ENCODE peak calls at places on chromosomes 4 and X, in seven cellular contexts. One of them, this sample, is unnamed.

GRCh38 chrX:53261573-53261972 is 19.8 kb downstream of the IQSEC2 start:
- DNase-seq in mammary epithelial cell: no peak
- DNase-seq in GM23248: no peak
- DNase-seq in keratinocyte: no peak
- DNase-seq in PC-3: no peak
- DNase-seq in fibroblast of lung: no peak
- DNase-seq in PC-9: no peak
- DNase-seq in this sample: no peak

GRCh38 chrX:147898951-147899350 is 12.8 kb upstream of the FMR1 start:
- DNase-seq in mammary epithelial cell: no peak
- DNase-seq in GM23248: no peak
- DNase-seq in keratinocyte: no peak
- DNase-seq in PC-3: no peak
- DNase-seq in fibroblast of lung: no peak
- DNase-seq in PC-9: no peak
- DNase-seq in this sample: no peak

GRCh38 chr4:127311924-127312323 is 320.8 kb upstream of the INTU start:
- DNase-seq in mammary epithelial cell: no peak
- DNase-seq in GM23248: no peak
- DNase-seq in keratinocyte: no peak
- DNase-seq in PC-3: no peak
- DNase-seq in fibroblast of lung: no peak
- DNase-seq in PC-9: no peak
- DNase-seq in this sample: no peak

GRCh38 chrX:102339312-102340298 is 92.6 kb downstream of the NXF2 start:
- DNase-seq in mammary epithelial cell: no peak
- DNase-seq in GM23248: peak; percentile 4
- DNase-seq in keratinocyte: no peak
- DNase-seq in PC-3: no peak
- DNase-seq in fibroblast of lung: no peak
- DNase-seq in PC-9: no peak
- DNase-seq in this sample: no peak

GRCh38 chr4:176187610-176188009 is 7.8 kb downstream of the SPATA4 start:
- DNase-seq in mammary epithelial cell: peak; percentile 60
- DNase-seq in GM23248: peak; percentile 74
- DNase-seq in keratinocyte: no peak
- DNase-seq in PC-3: peak; percentile 17
- DNase-seq in fibroblast of lung: no peak
- DNase-seq in PC-9: no peak
- DNase-seq in this sample: peak; percentile 28

GRCh38 chr4:148261861-148262260 is 180.4 kb downstream of the NR3C2 start:
- DNase-seq in mammary epithelial cell: no peak
- DNase-seq in GM23248: no peak
- DNase-seq in keratinocyte: no peak
- DNase-seq in PC-3: peak; percentile 51
- DNase-seq in fibroblast of lung: no peak
- DNase-seq in PC-9: no peak
- DNase-seq in this sample: no peak

GRCh38 chrX:43707812-43708548 is 51.9 kb downstream of the MAOA start:
- DNase-seq in mammary epithelial cell: no peak
- DNase-seq in GM23248: peak; percentile 30
- DNase-seq in keratinocyte: no peak
- DNase-seq in PC-3: peak; percentile 61
- DNase-seq in fibroblast of lung: peak; percentile 85
- DNase-seq in PC-9: no peak
- DNase-seq in this sample: peak; percentile 62

GRCh38 chr4:30718021-30718888 is 1.9 kb upstream of the PCDH7 start:
- DNase-seq in mammary epithelial cell: peak; percentile 60
- DNase-seq in GM23248: peak; percentile 34
- DNase-seq in keratinocyte: no peak
- DNase-seq in PC-3: peak; percentile 25
- DNase-seq in fibroblast of lung: peak; percentile 65
- DNase-seq in PC-9: peak; percentile 46
- DNase-seq in this sample: peak; percentile 80

GRCh38 chrX:129665916-129666644 is 11.3 kb upstream of the APLN start:
- DNase-seq in mammary epithelial cell: peak; percentile 60
- DNase-seq in GM23248: peak; percentile 83
- DNase-seq in keratinocyte: peak; percentile 42
- DNase-seq in PC-3: peak; percentile 90
- DNase-seq in fibroblast of lung: peak; percentile 64
- DNase-seq in PC-9: peak; percentile 69
- DNase-seq in this sample: peak; percentile 72

GRCh38 chr4:54152846-54153600 is 53.1 kb downstream of the GSX2 start:
- DNase-seq in mammary epithelial cell: peak; percentile 83
- DNase-seq in GM23248: peak; percentile 72
- DNase-seq in keratinocyte: peak; percentile 73
- DNase-seq in PC-3: peak; percentile 28
- DNase-seq in fibroblast of lung: peak; percentile 18
- DNase-seq in PC-9: peak; percentile 28
- DNase-seq in this sample: peak; percentile 22
- H2AFZ ChIP-seq in mammary epithelial cell: peak overlapping the region; percentile 66
- H2AFZ ChIP-seq in GM23248: peak overlapping the region; percentile 38
- H2AFZ ChIP-seq in keratinocyte: peak overlapping the region; percentile 80
- H2AFZ ChIP-seq in PC-3: no peak overlapping the region
- H2AFZ ChIP-seq in fibroblast of lung: no peak overlapping the region
- H2AFZ ChIP-seq in PC-9: no peak overlapping the region
- H2AFZ ChIP-seq in this sample: no peak overlapping the region

DNA sequence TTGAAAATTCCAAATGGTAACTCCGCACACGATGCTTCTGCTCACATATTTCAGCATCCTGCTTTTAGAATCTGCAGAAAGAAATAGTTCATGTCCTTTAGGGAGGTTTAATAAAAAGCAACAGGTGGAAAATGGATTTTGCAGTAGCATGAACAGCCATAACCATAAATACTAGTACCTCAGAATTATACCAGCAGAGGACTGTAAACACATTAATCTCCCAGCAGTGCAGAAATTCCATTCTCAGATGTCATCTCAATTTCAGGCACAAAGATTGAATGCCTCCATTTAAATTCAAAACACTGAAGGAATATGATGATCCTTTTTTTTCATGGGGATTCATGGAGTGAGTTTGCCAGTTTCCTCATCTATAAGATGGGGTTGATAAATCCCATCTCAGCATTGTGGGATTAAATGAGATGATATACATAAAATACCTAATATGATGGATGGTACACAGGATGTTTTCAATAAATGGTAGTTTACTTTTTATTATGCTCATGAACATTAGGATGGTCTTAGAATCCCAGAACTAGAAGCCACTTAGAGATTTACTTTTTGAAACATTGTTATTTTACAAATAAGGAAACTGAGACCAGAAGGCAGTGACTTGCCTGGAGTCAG is 578 bp upstream of the LIMCH1 start:
- DNase-seq in mammary epithelial cell: no peak
- DNase-seq in GM23248: no peak
- DNase-seq in keratinocyte: no peak
- DNase-seq in PC-3: peak; percentile 2
- DNase-seq in fibroblast of lung: no peak
- DNase-seq in PC-9: no peak
- DNase-seq in this sample: no peak
- H2AFZ ChIP-seq in mammary epithelial cell: no peak overlapping the region
- H2AFZ ChIP-seq in GM23248: no peak overlapping the region
- H2AFZ ChIP-seq in keratinocyte: no peak overlapping the region
- H2AFZ ChIP-seq in PC-3: no peak overlapping the region
- H2AFZ ChIP-seq in fibroblast of lung: no peak overlapping the region
- H2AFZ ChIP-seq in PC-9: no peak overlapping the region
- H2AFZ ChIP-seq in this sample: no peak overlapping the region

GRCh38 chr4:173516621-173517612 is 13.1 kb downstream of the HAND2 start:
- DNase-seq in mammary epithelial cell: no peak
- DNase-seq in GM23248: no peak
- DNase-seq in keratinocyte: no peak
- DNase-seq in PC-3: no peak
- DNase-seq in fibroblast of lung: no peak
- DNase-seq in PC-9: no peak
- DNase-seq in this sample: peak; percentile 84
- H2AFZ ChIP-seq in mammary epithelial cell: no peak overlapping the region
- H2AFZ ChIP-seq in GM23248: no peak overlapping the region
- H2AFZ ChIP-seq in keratinocyte: no peak overlapping the region
- H2AFZ ChIP-seq in PC-3: no peak overlapping the region
- H2AFZ ChIP-seq in fibroblast of lung: no peak overlapping the region
- H2AFZ ChIP-seq in PC-9: no peak overlapping the region
- H2AFZ ChIP-seq in this sample: no peak overlapping the region

GRCh38 chr4:26218677-26219181 is 102.1 kb upstream of the RBPJ start:
- DNase-seq in mammary epithelial cell: no peak
- DNase-seq in GM23248: peak; percentile 19
- DNase-seq in keratinocyte: no peak
- DNase-seq in PC-3: no peak
- DNase-seq in fibroblast of lung: no peak
- DNase-seq in PC-9: no peak
- DNase-seq in this sample: no peak
- H2AFZ ChIP-seq in mammary epithelial cell: no peak overlapping the region
- H2AFZ ChIP-seq in GM23248: peak overlapping the region; percentile 67
- H2AFZ ChIP-seq in keratinocyte: no peak overlapping the region
- H2AFZ ChIP-seq in PC-3: no peak overlapping the region
- H2AFZ ChIP-seq in fibroblast of lung: no peak overlapping the region
- H2AFZ ChIP-seq in PC-9: peak overlapping the region; percentile 43
- H2AFZ ChIP-seq in this sample: no peak overlapping the region

DNA sequence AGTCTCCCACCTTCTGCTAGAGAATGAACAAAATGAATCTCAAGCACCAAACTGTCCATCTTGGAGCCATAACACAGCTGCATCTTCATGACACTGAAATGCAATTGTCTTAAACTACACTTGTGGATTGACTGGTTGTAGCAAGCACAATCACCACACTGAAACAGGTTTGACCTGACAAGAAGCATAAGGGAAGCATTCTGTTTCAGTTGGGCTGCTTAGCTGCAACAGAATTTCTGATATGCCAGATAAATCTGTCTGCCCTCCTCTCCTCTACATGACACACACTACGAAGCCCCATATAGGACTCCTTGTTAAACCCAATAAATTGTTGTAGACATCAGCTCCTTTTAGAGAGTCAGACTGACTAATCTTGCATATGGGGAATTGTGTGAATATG is 101.8 kb upstream of the NPY2R start:
- DNase-seq in mammary epithelial cell: no peak
- DNase-seq in GM23248: no peak
- DNase-seq in keratinocyte: no peak
- DNase-seq in PC-3: no peak
- DNase-seq in fibroblast of lung: no peak
- DNase-seq in PC-9: no peak
- DNase-seq in this sample: no peak
- H2AFZ ChIP-seq in mammary epithelial cell: no peak overlapping the region
- H2AFZ ChIP-seq in GM23248: no peak overlapping the region
- H2AFZ ChIP-seq in keratinocyte: no peak overlapping the region
- H2AFZ ChIP-seq in PC-3: no peak overlapping the region
- H2AFZ ChIP-seq in fibroblast of lung: no peak overlapping the region
- H2AFZ ChIP-seq in PC-9: no peak overlapping the region
- H2AFZ ChIP-seq in this sample: no peak overlapping the region

GRCh38 chr4:171646984-171647383 is 166.2 kb upstream of the GALNTL6 start:
- DNase-seq in mammary epithelial cell: no peak
- DNase-seq in GM23248: no peak
- DNase-seq in keratinocyte: no peak
- DNase-seq in PC-3: no peak
- DNase-seq in fibroblast of lung: no peak
- DNase-seq in PC-9: no peak
- DNase-seq in this sample: no peak

GRCh38 chr4:171650543-171650942 is 162.7 kb upstream of the GALNTL6 start:
- DNase-seq in mammary epithelial cell: no peak
- DNase-seq in GM23248: no peak
- DNase-seq in keratinocyte: no peak
- DNase-seq in PC-3: no peak
- DNase-seq in fibroblast of lung: no peak
- DNase-seq in PC-9: no peak
- DNase-seq in this sample: no peak

GRCh38 chr4:171648926-171649325 is 164.3 kb upstream of the GALNTL6 start:
- DNase-seq in mammary epithelial cell: no peak
- DNase-seq in GM23248: no peak
- DNase-seq in keratinocyte: no peak
- DNase-seq in PC-3: no peak
- DNase-seq in fibroblast of lung: no peak
- DNase-seq in PC-9: no peak
- DNase-seq in this sample: no peak

GRCh38 chr4:171639540-171639939 is 173.7 kb upstream of the GALNTL6 start:
- DNase-seq in mammary epithelial cell: no peak
- DNase-seq in GM23248: no peak
- DNase-seq in keratinocyte: no peak
- DNase-seq in PC-3: no peak
- DNase-seq in fibroblast of lung: no peak
- DNase-seq in PC-9: no peak
- DNase-seq in this sample: no peak

DNA sequence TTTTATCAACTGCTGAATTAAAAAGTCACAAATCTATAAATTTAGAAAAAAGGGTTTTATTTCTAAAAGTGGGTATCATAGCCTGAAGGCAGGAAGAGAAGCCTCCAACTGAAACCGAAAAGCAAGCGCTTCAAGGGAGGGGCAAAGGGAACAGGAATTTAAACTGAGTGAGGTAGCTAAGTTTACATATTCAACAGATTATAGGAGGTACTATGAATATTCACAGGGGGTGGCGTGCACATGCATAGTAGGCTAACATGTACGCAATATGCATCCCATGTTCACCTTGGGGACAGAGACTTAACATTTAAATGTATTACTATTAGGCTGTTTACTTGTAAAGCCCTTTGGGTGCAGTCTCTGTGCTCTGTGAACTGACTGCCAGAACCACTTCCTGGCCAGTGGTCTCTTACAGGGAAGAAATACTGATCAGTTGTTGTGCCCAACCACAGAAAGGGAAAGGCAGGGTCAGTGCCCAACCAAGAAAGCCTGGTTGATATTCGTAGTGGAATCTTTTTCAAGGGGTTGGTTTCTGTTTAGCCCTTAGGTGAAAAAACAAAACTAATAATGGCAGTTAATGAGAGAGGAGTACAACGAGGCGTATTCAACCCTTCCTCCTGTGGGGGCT is 168.7 kb upstream of the GALNTL6 start:
- DNase-seq in mammary epithelial cell: no peak
- DNase-seq in GM23248: no peak
- DNase-seq in keratinocyte: no peak
- DNase-seq in PC-3: no peak
- DNase-seq in fibroblast of lung: no peak
- DNase-seq in PC-9: no peak
- DNase-seq in this sample: no peak
- H2AFZ ChIP-seq in mammary epithelial cell: peak overlapping the region; percentile 51
- H2AFZ ChIP-seq in GM23248: no peak overlapping the region
- H2AFZ ChIP-seq in keratinocyte: no peak overlapping the region
- H2AFZ ChIP-seq in PC-3: no peak overlapping the region
- H2AFZ ChIP-seq in fibroblast of lung: no peak overlapping the region
- H2AFZ ChIP-seq in PC-9: no peak overlapping the region
- H2AFZ ChIP-seq in this sample: no peak overlapping the region

This sample was measured in mesenchymal stem cell.